ENCODE peak calls at places on chromosome 1, in eight cellular contexts. S, L, G, E, N, T, R and F are unnamed samples.
A peak's percentile ranks its signal among the peaks of the same experiment; 100 is the strongest.

GRCh38 chr1:147292012-147292411 is 49.5 kb downstream of the CHD1L start:
- DNase-seq in S (no peak), G (peak; percentile 65), L (peak; percentile 90), N (peak; percentile 84), T (peak; percentile 93), R (peak; percentile 78), E (no peak), F (peak; percentile 33)

GRCh38 chr1:202122639-202123335 is at the start of gene GPR37L1:
- DNase-seq in N (peak; percentile 57), L (peak; percentile 65), S (no peak), G (no peak), T (peak; percentile 50), R (peak; percentile 53), E (peak; percentile 57), F (no peak)

GRCh38 chr1:51093566-51093965 is 8.5 kb upstream of the C1orf185 start:
- DNase-seq in R (peak; percentile 27), L (peak; percentile 49), N (peak; percentile 25), G (peak; percentile 83), E (no peak), T (peak; percentile 3), S (no peak), F (peak; percentile 83)

GRCh38 chr1:211535338-211535737 is 43.4 kb upstream of the RD3 start:
- DNase-seq in R (no peak), G (no peak), T (no peak), N (no peak), S (no peak), L (no peak), E (no peak), F (no peak)

GRCh38 chr1:221327954-221328353 is 413.9 kb downstream of the DUSP10 start:
- DNase-seq in N (no peak), R (no peak), T (no peak), L (no peak), G (no peak), S (no peak), E (no peak), F (no peak)

GRCh38 chr1:197776348-197777082 is 1.2 kb upstream of the DENND1B start:
- DNase-seq in R (peak; percentile 56), L (peak; percentile 86), N (peak; percentile 79), S (peak; percentile 16), T (peak; percentile 93), E (no peak), G (peak; percentile 89), F (peak; percentile 67)

GRCh38 chr1:86508583-86508969 is 38.3 kb upstream of the CLCA4 start:
- DNase-seq in S (no peak), R (no peak), E (no peak), T (peak; percentile 10), G (no peak), N (peak; percentile 93), L (peak; percentile 19), F (no peak)

GRCh38 chr1:227214170-227214569 is 104.1 kb downstream of the CDC42BPA start:
- DNase-seq in S (no peak), E (no peak), N (no peak), R (no peak), T (no peak), G (no peak), L (no peak), F (no peak)

GRCh38 chr1:17521946-17522612 is 17.4 kb upstream of the ARHGEF10L start:
- DNase-seq in L (no peak), T (no peak), E (no peak), G (no peak), S (no peak), R (no peak), N (no peak), F (no peak)

GRCh38 chr1:10152709-10153284 is 57.6 kb upstream of the KIF1B start:
- DNase-seq in S (no peak), G (peak; percentile 40), T (peak; percentile 48), E (peak; percentile 58), N (peak; percentile 58), L (peak; percentile 67), R (peak; percentile 67), F (peak; percentile 30)

GRCh38 chr1:55402676-55403464 is 187.7 kb upstream of the USP24 start:
- DNase-seq in G (no peak), R (peak; percentile 22), N (peak; percentile 86), S (no peak), E (no peak), T (peak; percentile 73), L (peak; percentile 63), F (peak; percentile 21)